ENCODE peak calls at places on chromosomes 7 and 10, in eight cellular contexts. M, W, P, G, L, C, S and I are unnamed samples. For H3K4me1 and H3K36me3, the result is how much of the 10 kb centered on the place peaks cover.

GRCh38 chr10:113987805-113988204 is 55.9 kb upstream of the ADRB1 start:
- DNase-seq in M (peak), W (no peak), P (peak), G (no peak), L (no peak), C (no peak), S (no peak), I (no peak)

GRCh38 chr10:132539431-132539839 is 1.8 kb downstream of the INPP5A start:
- DNase-seq in M (no peak), W (peak), P (no peak), G (no peak), L (no peak), C (peak), S (no peak), I (peak)

GRCh38 chr7:13279854-13280435 is 592.5 kb downstream of the ARL4A start:
- DNase-seq in M (no peak), W (no peak), P (peak), G (peak), L (peak), C (no peak), S (no peak), I (peak)

GRCh38 chr10:31698169-31698890 is 230.3 kb downstream of the ARHGAP12 start:
- DNase-seq in M (peak), W (peak), P (peak), G (no peak), L (no peak), C (peak), S (no peak), I (no peak)

GRCh38 chr10:89702121-89702480 is 711 bp downstream of the KIF20B start:
- DNase-seq in M (no peak), W (no peak), P (peak), G (peak), L (peak), C (no peak), S (no peak), I (no peak)

GRCh38 chr7:105805619-105806018 is 70.8 kb downstream of the ATXN7L1 start:
- DNase-seq in M (no peak), W (no peak), P (peak), G (peak), L (no peak), C (no peak), S (no peak), I (no peak)

GRCh38 chr7:41232086-41232485 is 470.8 kb downstream of the INHBA start:
- DNase-seq in M (no peak), W (no peak), P (no peak), G (no peak), L (no peak), C (no peak), S (no peak), I (no peak)

GRCh38 chr7:101294039-101294831 is 27.4 kb downstream of the IFT22 start:
- DNase-seq in M (no peak), W (no peak), P (no peak), G (no peak), L (no peak), C (no peak), S (no peak), I (no peak)

GRCh38 chr10:132412316-132413192 is 15.6 kb downstream of the PWWP2B start:
- DNase-seq in M (no peak), W (no peak), P (no peak), G (no peak), L (no peak), C (no peak), S (no peak), I (no peak)

GRCh38 chr7:12210179-12211053 is 678 bp upstream of the TMEM106B start:
- DNase-seq in M (peak), W (peak), P (no peak), G (no peak), L (peak), C (no peak), S (no peak), I (no peak)

GRCh38 chr10:32970910-32971309 is 12.9 kb upstream of the ITGB1 start:
- DNase-seq in M (no peak), W (no peak), P (no peak), G (no peak), L (no peak), C (no peak), S (no peak), I (no peak)

GRCh38 chr10:6136215-6137201 is 47.7 kb downstream of the RBM17 start:
- DNase-seq in M (no peak), W (no peak), P (peak), G (no peak), L (no peak), C (no peak), S (no peak), I (no peak)

GRCh38 chr10:44244745-44245600 is 139.9 kb downstream of the CXCL12 start:
- DNase-seq in M (no peak), W (no peak), P (no peak), G (no peak), L (no peak), C (no peak), S (no peak), I (no peak)

GRCh38 chr10:112539340-112539739 is 92.3 kb downstream of the VTI1A start:
- DNase-seq in M (no peak), W (no peak), P (no peak), G (no peak), L (no peak), C (no peak), S (no peak), I (no peak)

GRCh38 chr7:107865956-107866775 is 24.8 kb upstream of the DLD start:
- DNase-seq in M (no peak), W (no peak), P (peak), G (no peak), L (no peak), C (no peak), S (no peak), I (no peak)
- H3K4me3 ChIP-seq in M (no peak), W (no peak), P (no peak), G (no peak), L (no peak), C (no peak), S (no peak), I (no peak)

GRCh38 chr7:44256459-44256858 is 55.7 kb downstream of the YKT6 start:
- DNase-seq in M (no peak), W (no peak), P (no peak), G (no peak), L (no peak), C (no peak), S (no peak), I (no peak)
- H3K4me1 ChIP-seq in M (under half), W (half or more), P (under half), G (under half), L (under half), C (half or more), S (under half), I (under half)

DNA sequence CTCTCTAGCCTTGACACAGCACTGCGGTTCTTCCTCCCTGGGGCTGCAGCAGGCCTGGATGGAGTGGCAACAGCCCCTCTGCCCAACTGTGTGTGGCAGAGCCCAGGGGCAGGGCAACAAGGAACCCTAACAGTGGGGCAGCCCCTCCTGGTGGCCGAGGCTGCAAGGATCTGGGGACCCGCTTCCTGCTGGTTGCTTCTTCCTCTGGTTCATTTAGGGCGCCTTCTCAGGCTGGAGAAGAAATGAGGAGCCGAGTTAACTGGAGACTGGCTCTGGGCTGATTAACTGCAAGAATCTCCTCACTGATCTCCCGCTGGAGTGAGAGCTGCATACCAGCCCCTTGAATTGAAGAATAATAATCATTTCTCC is 80.1 kb upstream of the EMX2 start:
- DNase-seq in M (no peak), W (no peak), P (peak), G (peak), L (no peak), C (no peak), S (no peak), I (no peak)
- H3K36me3 ChIP-seq in M (under half), W (under half), P (under half), G (under half), L (under half), C (under half), S (under half), I (under half)

GRCh38 chr7:5497158-5498103 is 73.8 kb upstream of the TNRC18 start:
- DNase-seq in M (no peak), W (no peak), P (peak), G (no peak), L (no peak), C (no peak), S (peak), I (no peak)

GRCh38 chr7:5494320-5494682 is 70.7 kb upstream of the TNRC18 start:
- DNase-seq in M (no peak), W (no peak), P (no peak), G (no peak), L (no peak), C (no peak), S (no peak), I (no peak)

GRCh38 chr7:5494683-5495561 is 71.3 kb upstream of the TNRC18 start:
- DNase-seq in M (peak), W (peak), P (peak), G (peak), L (peak), C (peak), S (peak), I (peak)

GRCh38 chr7:5492249-5493020 is 68.8 kb upstream of the TNRC18 start:
- DNase-seq in M (no peak), W (no peak), P (no peak), G (no peak), L (no peak), C (no peak), S (no peak), I (no peak)

DNA sequence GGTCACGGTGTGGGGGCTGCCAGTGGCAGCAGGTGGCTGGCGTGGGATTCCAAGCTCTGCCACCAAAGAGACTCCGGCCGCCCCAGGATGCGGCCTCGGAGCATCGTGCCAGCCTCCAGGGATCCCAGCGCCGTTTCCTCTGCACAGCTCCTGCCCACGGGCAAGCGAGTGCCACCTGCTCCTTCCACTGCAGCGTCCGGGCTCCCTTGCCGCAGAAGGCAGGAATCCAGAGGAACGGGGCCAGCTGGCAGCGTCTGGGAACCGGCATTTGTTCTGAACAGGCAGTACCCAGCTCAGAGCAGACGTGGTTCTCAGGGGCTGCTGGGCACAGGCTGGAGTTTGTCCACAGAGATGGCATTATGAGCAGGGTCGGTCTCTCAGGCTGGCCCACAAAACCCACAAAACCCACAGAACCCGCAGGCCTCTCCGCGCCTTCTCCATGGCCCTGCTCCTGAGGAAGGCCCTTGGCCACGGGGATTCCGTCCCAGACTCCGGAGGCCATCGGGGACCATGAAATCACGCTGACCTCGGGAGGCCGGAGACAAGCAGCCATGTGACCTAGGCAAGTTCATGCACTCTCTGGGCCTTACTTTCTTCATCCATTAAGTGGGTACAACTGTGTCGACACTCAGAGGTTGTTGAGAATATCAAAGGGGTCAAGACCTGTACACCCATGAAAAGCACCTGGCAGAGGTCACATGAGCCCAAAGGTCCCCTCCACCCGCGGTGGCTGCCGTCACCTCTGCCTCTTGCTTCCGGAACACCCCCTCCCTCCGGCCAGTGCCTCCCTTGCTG is 72.1 kb upstream of the TNRC18 start:
- DNase-seq in M (no peak), W (peak), P (no peak), G (no peak), L (no peak), C (peak), S (no peak), I (no peak)
- H3K4me3 ChIP-seq in M (no peak), W (peak), P (no peak), G (no peak), L (no peak), C (no peak), S (no peak), I (no peak)

GRCh38 chr10:7486533-7486932 is 75.7 kb upstream of the SFMBT2 start:
- DNase-seq in M (no peak), W (no peak), P (no peak), G (no peak), L (no peak), C (no peak), S (no peak), I (no peak)

GRCh38 chr10:7485267-7485601 is 74.4 kb upstream of the SFMBT2 start:
- DNase-seq in M (no peak), W (no peak), P (no peak), G (no peak), L (no peak), C (no peak), S (no peak), I (no peak)

GRCh38 chr10:7482992-7483391 is 72.2 kb upstream of the SFMBT2 start:
- DNase-seq in M (no peak), W (no peak), P (no peak), G (no peak), L (peak), C (no peak), S (no peak), I (no peak)

GRCh38 chr10:7483848-7484247 is 73.0 kb upstream of the SFMBT2 start:
- DNase-seq in M (no peak), W (no peak), P (no peak), G (no peak), L (no peak), C (no peak), S (no peak), I (no peak)

DNA sequence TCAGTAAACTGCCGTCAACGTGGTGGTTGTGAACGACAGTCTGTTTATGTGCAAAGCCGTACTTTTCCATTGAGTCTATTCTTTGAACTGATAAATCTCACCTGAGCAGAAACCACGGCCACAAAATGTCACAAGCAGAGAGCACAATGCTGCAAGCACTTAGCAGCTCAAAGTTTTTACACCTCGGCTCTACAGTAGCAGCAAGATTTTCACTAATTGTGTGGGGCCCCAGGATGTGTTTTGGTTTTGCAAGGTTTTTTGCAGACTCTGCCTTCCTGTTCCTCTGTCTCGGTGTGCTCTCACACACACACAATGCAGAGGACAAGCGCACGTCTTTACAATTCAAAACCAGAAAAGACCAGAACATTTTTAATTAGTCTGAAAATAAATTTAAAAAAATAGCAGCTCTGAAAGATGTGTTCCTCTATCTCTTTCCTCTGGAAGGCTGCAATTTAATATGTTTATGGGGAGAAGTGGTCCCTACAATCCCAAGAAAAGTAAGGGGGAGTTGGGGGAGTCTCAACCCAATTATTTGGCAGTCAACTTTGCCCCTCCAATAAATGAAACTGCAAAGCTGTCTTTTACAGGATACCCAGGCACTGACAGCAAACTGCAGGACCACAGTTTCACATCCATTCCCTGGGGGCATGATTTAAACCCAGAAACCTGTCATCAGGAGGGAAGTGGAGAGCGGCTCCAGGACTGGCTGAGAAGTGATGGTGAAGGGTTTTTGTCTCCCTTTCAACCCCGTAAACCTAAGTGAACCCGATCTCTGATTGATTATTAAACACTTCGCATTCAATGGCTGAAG is 73.8 kb upstream of the SFMBT2 start:
- DNase-seq in M (no peak), W (no peak), P (no peak), G (no peak), L (peak), C (no peak), S (no peak), I (peak)
- H3K4me1 ChIP-seq in M (under half), W (under half), P (under half), G (under half), L (under half), C (under half), S (under half), I (half or more)

GRCh38 chr10:1120146-1120695 is 64.0 kb downstream of the WDR37 start:
- DNase-seq in M (no peak), W (no peak), P (no peak), G (no peak), L (no peak), C (no peak), S (no peak), I (no peak)
- H3K36me3 ChIP-seq in M (half or more), W (half or more), P (half or more), G (under half), L (under half), C (under half), S (under half), I (half or more)

GRCh38 chr10:92595505-92595904 is 2.6 kb downstream of the KIF11 start:
- DNase-seq in M (no peak), W (no peak), P (no peak), G (no peak), L (no peak), C (no peak), S (no peak), I (no peak)
- H3K4me3 ChIP-seq in M (no peak), W (no peak), P (no peak), G (peak), L (peak), C (no peak), S (no peak), I (no peak)

GRCh38 chr7:129496653-129497052 is 5.7 kb upstream of the SMKR1 start:
- DNase-seq in M (no peak), W (no peak), P (no peak), G (no peak), L (no peak), C (no peak), S (no peak), I (no peak)
- H3K4me1 ChIP-seq in M (under half), W (under half), P (under half), G (under half), L (under half), C (under half), S (under half), I (under half)

DNA sequence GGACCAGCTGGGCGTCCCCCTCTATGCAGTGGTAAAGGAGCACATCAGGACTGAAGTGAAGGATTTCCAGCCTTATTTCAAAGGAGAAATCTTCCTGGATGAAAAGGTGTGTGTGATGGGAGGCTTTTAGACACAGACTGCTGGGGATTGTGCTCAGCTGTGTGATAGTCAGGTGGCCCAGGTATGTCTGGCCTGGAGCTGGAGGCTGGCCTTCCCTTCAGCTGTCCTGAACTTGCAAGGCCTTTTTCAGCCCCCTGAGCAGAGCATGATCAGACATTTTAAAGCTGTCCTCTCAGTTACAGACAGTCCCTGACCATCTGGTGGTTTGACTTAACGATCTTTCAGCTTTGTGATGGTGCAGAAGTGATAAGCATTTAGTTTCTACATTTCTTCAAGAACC is 17.6 kb downstream of the PRXL2A start:
- DNase-seq in M (no peak), W (no peak), P (no peak), G (no peak), L (no peak), C (no peak), S (no peak), I (no peak)
- H3K36me3 ChIP-seq in M (under half), W (half or more), P (under half), G (under half), L (under half), C (under half), S (under half), I (under half)

DNA sequence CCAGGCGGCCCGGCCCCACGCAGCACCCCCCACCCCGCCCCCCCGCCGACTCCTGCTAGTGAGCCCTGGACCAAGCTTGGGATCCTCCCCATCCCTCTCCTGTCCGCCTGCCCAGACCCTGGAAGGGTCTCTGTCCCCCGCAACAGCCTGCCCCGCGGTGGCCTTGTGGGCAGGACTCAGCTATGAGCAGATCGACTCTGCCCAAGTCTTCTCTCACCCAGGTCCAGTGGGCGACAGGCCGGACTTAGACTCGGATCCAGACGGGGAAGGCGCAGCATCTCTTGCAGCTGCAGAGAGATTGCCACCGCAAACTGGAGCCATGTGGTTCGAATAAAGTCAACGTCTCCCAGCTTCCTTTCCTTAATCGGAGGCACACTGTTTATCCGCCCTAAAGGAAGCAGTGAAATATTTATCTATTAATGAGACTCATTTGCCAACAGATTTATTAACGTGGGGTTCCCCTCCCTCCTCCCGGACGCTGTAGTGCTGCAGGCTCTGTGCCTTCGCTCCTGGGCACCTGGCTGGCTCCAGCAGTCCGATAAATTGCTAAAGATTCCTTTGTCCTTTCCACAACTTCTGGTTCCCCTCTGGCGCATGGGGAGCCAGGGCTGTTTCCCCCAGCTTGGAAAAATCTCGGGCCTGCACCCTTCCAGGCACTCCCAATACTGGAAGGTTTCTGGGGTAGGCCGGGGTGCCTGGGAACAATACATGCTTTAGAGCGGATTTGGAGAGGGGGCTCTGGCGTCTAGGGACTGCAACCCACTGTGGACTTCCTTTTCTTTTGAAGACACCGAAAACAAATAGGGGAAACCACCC is 634 bp upstream of the HOXA7 start:
- DNase-seq in M (no peak), W (no peak), P (no peak), G (no peak), L (no peak), C (no peak), S (peak), I (no peak)
- H3K4me3 ChIP-seq in M (no peak), W (peak), P (peak), G (no peak), L (no peak), C (no peak), S (no peak), I (no peak)